ENCODE peak calls at places on chromosomes 11 and 22, in eight cellular contexts. J, Z, P, C, Q, X, F and W are unnamed samples.

GRCh38 chr22:27260087-27260730 is 541.3 kb downstream of the MN1 start:
- DNase-seq in Q (no peak), X (no peak), J (no peak), Z (no peak), C (no peak), F (peak), P (peak), W (no peak)

GRCh38 chr11:79864882-79865281 is 424.1 kb upstream of the TENM4 start:
- DNase-seq in C (no peak), J (no peak), P (no peak), Z (no peak), Q (no peak), X (no peak), F (no peak), W (no peak)

GRCh38 chr11:114281388-114281956 is 14.7 kb upstream of the NNMT start:
- DNase-seq in X (no peak), Q (no peak), Z (no peak), C (no peak), F (no peak), J (no peak), P (no peak), W (no peak)

GRCh38 chr11:47413908-47414684 is 5.7 kb downstream of the SLC39A13 start:
- DNase-seq in P (no peak), C (no peak), J (no peak), Z (no peak), Q (no peak), X (no peak), F (no peak), W (no peak)

GRCh38 chr11:79708319-79708928 is 267.6 kb upstream of the TENM4 start:
- DNase-seq in F (no peak), C (peak), Q (no peak), X (peak), P (peak), J (no peak), Z (peak), W (no peak)

GRCh38 chr11:75077316-75077715 is 19.4 kb downstream of the OR2AT4 start:
- DNase-seq in F (no peak), C (no peak), X (no peak), Z (no peak), Q (no peak), J (no peak), P (no peak), W (no peak)

GRCh38 chr11:106087815-106088435 is 10.5 kb downstream of the AASDHPPT start:
- DNase-seq in Z (peak), J (peak), X (peak), P (peak), C (peak), Q (peak), F (no peak), W (peak)

GRCh38 chr11:11422291-11423128 is 69.5 kb upstream of the CSNK2A3 start:
- DNase-seq in Q (no peak), X (no peak), J (no peak), C (no peak), Z (no peak), F (no peak), P (no peak), W (no peak)

GRCh38 chr22:46598737-46599424 is 21.3 kb upstream of the GRAMD4 start:
- DNase-seq in X (no peak), P (no peak), J (no peak), Z (no peak), Q (no peak), F (no peak), C (peak), W (peak)

GRCh38 chr11:45451766-45452440 is 165.8 kb upstream of the SYT13 start:
- DNase-seq in C (no peak), P (no peak), X (no peak), F (no peak), J (no peak), Q (no peak), Z (no peak), W (no peak)

GRCh38 chr11:69536406-69536805 is 54.9 kb downstream of the LINC01488 start:
- DNase-seq in C (no peak), X (no peak), Q (no peak), F (no peak), P (no peak), J (no peak), Z (no peak), W (no peak)

GRCh38 chr11:65505434-65506315 is 6.8 kb downstream of the MALAT1 start:
- DNase-seq in F (no peak), J (peak), P (no peak), Q (no peak), Z (peak), C (no peak), X (no peak), W (peak)

GRCh38 chr11:121152764-121153163 is 51.7 kb downstream of the TECTA start:
- DNase-seq in F (peak), J (no peak), X (no peak), Z (no peak), C (no peak), P (no peak), Q (no peak), W (no peak)

GRCh38 chr22:47069270-47069669 is 306.8 kb downstream of the TBC1D22A start:
- DNase-seq in Z (no peak), F (no peak), X (no peak), P (peak), Q (no peak), C (no peak), J (no peak), W (no peak)

GRCh38 chr11:69892237-69892985 is 73.2 kb upstream of the FGF3 start:
- DNase-seq in P (peak), X (no peak), Z (peak), Q (no peak), F (peak), C (no peak), J (no peak), W (no peak)

GRCh38 chr11:11620966-11621880 is 582 bp downstream of the GALNT18 start:
- DNase-seq in P (no peak), X (peak), J (no peak), Q (no peak), C (peak), F (peak), Z (no peak), W (peak)

GRCh38 chr11:109785714-109786113 is 307.5 kb upstream of the ZC3H12C start:
- DNase-seq in X (no peak), P (no peak), F (no peak), C (no peak), Z (no peak), Q (no peak), J (no peak), W (peak)

GRCh38 chr11:72741429-72741833 is 10.8 kb downstream of the ARAP1 start:
- DNase-seq in C (peak), J (no peak), F (no peak), Q (no peak), P (peak), Z (peak), X (peak), W (no peak)

GRCh38 chr22:20130739-20131592 is 638 bp upstream of the ZDHHC8 start:
- DNase-seq in Z (peak), F (peak), C (peak), J (peak), X (peak), Q (peak), P (peak), W (peak)

GRCh38 chr22:32848226-32848625 is 46.7 kb downstream of the TIMP3 start:
- DNase-seq in C (no peak), Z (no peak), F (no peak), X (no peak), J (no peak), Q (no peak), P (no peak), W (no peak)